ENCODE peak calls at places on chromosomes 3 and 15, in seven cellular contexts. Q is HFF-Myc, K is hypothalamus, U is KG1, F is NCI-H1092, A is progenitor cell of endocrine pancreas, G is activated B cell treated with CpG ODN at 0.5 μM for 24 hours. X is an unnamed sample.

GRCh38 chr3:110376119-110376518 is 695.5 kb upstream of the NECTIN3 start:
- DNase-seq in K (no peak), Q (no peak), G (no peak), F (no peak), A (no peak), U (no peak), X (no peak)

GRCh38 chr15:88454867-88455810 is 12.0 kb downstream of the MRPL46 start:
- DNase-seq in A (peak; percentile 27), Q (peak; percentile 53), U (no peak), G (no peak), K (peak; percentile 39), F (peak; percentile 8), X (peak; percentile 78)

GRCh38 chr3:127762077-127762786 is 60.1 kb downstream of the MGLL start:
- DNase-seq in K (peak; percentile 18), A (no peak), G (no peak), Q (no peak), F (peak; percentile 77), U (peak; percentile 55), X (no peak)

GRCh38 chr3:85254738-85255137 is 295.9 kb downstream of the CADM2 start:
- DNase-seq in U (no peak), A (no peak), G (no peak), K (no peak), Q (no peak), F (no peak), X (no peak)

GRCh38 chr15:90868261-90868689 is at the start of gene FURIN:
- DNase-seq in A (no peak), K (no peak), U (no peak), G (no peak), F (no peak), Q (no peak), X (no peak)

GRCh38 chr3:149085828-149086231 is 503 bp downstream of the HLTF start:
- DNase-seq in A (no peak), U (no peak), G (no peak), F (no peak), Q (no peak), K (no peak), X (peak; percentile 21)

GRCh38 chr3:28824316-28824715 is 456.6 kb upstream of the RBMS3 start:
- DNase-seq in Q (no peak), F (no peak), U (no peak), K (no peak), A (no peak), G (no peak), X (no peak)

GRCh38 chr15:94576889-94577533 is 345.6 kb downstream of the MCTP2 start:
- DNase-seq in F (no peak), G (no peak), A (no peak), Q (no peak), K (no peak), U (peak; percentile 19), X (peak; percentile 1)

GRCh38 chr3:181417748-181418147 is 294.0 kb upstream of the SOX2 start:
- DNase-seq in A (no peak), G (no peak), U (no peak), K (peak; percentile 1), Q (no peak), F (no peak), X (no peak)

GRCh38 chr3:192260611-192261010 is 466.7 kb downstream of the FGF12 start:
- DNase-seq in Q (no peak), K (no peak), U (no peak), F (no peak), A (no peak), G (no peak), X (no peak)

GRCh38 chr3:119240101-119240581 is 537 bp downstream of the B4GALT4 start:
- DNase-seq in F (no peak), A (peak; percentile 24), Q (no peak), G (no peak), K (peak; percentile 53), U (peak; percentile 62), X (peak; percentile 28)

GRCh38 chr3:36647423-36647853 is 116.9 kb downstream of the DCLK3 start:
- DNase-seq in G (no peak), A (no peak), U (no peak), F (no peak), Q (no peak), K (no peak), X (no peak)

X was measured in amniotic epithelial cell.